ENCODE peak calls at places on chromosomes 4 and X, in eight cellular contexts. Z is OCI-LY7; J is brain microvascular endothelial cell; W is fibroblast of lung; L is CD4-positive, alpha-beta T cell; Q is CD8-positive, alpha-beta T cell; A is AG10803; V is lower lobe of right lung. F is an unnamed sample.

GRCh38 chrX:133660356-133660755 is 245.1 kb upstream of the GPC4 start:
- DNase-seq in L (no peak), V (no peak), Z (no peak), W (peak), J (no peak), A (peak), Q (no peak), F (no peak)

GRCh38 chrX:129957241-129958099 is 25.0 kb upstream of the BCORL1 start:
- DNase-seq in Q (no peak), J (no peak), V (peak), W (peak), A (peak), L (no peak), Z (peak), F (no peak)

GRCh38 chrX:118847676-118848075 is 24.1 kb downstream of the ZCCHC12 start:
- DNase-seq in L (no peak), Q (no peak), W (peak), J (peak), A (peak), V (no peak), Z (peak), F (no peak)

GRCh38 chr4:48699470-48699869 is 80.6 kb downstream of the FRYL start:
- DNase-seq in V (no peak), Q (no peak), J (peak), W (peak), L (no peak), Z (no peak), A (no peak), F (no peak)

GRCh38 chrX:1178580-1179057 is 33.8 kb downstream of the CRLF2 start:
- DNase-seq in W (no peak), A (peak), V (no peak), Z (no peak), Q (no peak), L (no peak), J (no peak), F (peak)

GRCh38 chr4:113837397-113837796 is 75.9 kb upstream of the CAMK2D start:
- DNase-seq in L (no peak), A (peak), W (peak), J (peak), Q (no peak), V (no peak), Z (peak), F (no peak)

GRCh38 chr4:84032372-84032771 is 466.7 kb downstream of the NKX6-1 start:
- DNase-seq in Q (no peak), L (no peak), J (no peak), W (no peak), A (no peak), Z (no peak), V (no peak), F (no peak)

GRCh38 chr4:25938251-25939186 is 24.5 kb downstream of the SMIM20 start:
- DNase-seq in V (no peak), W (peak), Q (no peak), A (peak), L (no peak), Z (no peak), J (peak), F (no peak)

GRCh38 chr4:182062936-182063335 is 180.3 kb upstream of the TENM3 start:
- DNase-seq in J (peak), Q (no peak), L (no peak), W (peak), Z (no peak), V (no peak), A (peak), F (no peak)

GRCh38 chr4:1415681-1415981 is 9.4 kb upstream of the NKX1-1 start:
- DNase-seq in Q (no peak), W (no peak), V (no peak), L (no peak), A (no peak), J (no peak), Z (no peak), F (peak)

GRCh38 chrX:103644125-103644524 is 15.3 kb downstream of the TCEAL1 start:
- DNase-seq in W (no peak), V (no peak), J (no peak), Q (no peak), L (no peak), Z (no peak), A (no peak), F (no peak)

GRCh38 chr4:7411896-7412585 is 22.7 kb downstream of the PSAPL1 start:
- DNase-seq in A (no peak), Z (no peak), L (no peak), Q (no peak), V (peak), J (no peak), W (no peak), F (no peak)

GRCh38 chrX:16445166-16445752 is 204.7 kb upstream of the S100G start:
- DNase-seq in A (no peak), L (peak), V (no peak), Q (peak), W (peak), J (peak), Z (peak), F (no peak)

GRCh38 chrX:49166914-49167739 is 4.6 kb downstream of the MAGIX start:
- DNase-seq in V (peak), W (peak), L (peak), A (peak), J (peak), Z (peak), Q (peak), F (no peak)

GRCh38 chr4:131426023-131426758 is 1722.9 kb upstream of the PCDH10 start:
- DNase-seq in A (no peak), Q (no peak), W (no peak), L (no peak), Z (no peak), V (no peak), J (no peak), F (no peak)

GRCh38 chr4:156939151-156939550 is 32.4 kb downstream of the PDGFC start:
- DNase-seq in Z (no peak), A (no peak), L (no peak), W (no peak), Q (no peak), V (no peak), J (no peak), F (no peak)

GRCh38 chrX:110436497-110436896 is 77.8 kb downstream of the RTL9 start:
- DNase-seq in V (no peak), J (no peak), L (no peak), A (no peak), Z (no peak), Q (no peak), W (no peak), F (no peak)

GRCh38 chrX:46317158-46317557 is 228.1 kb downstream of the ZNF674 start:
- DNase-seq in L (no peak), V (no peak), Q (no peak), W (no peak), Z (no peak), J (no peak), A (no peak), F (no peak)

GRCh38 chrX:64894454-64895038 is 81.7 kb downstream of the ZC4H2 start:
- DNase-seq in A (no peak), Q (no peak), W (no peak), J (no peak), Z (peak), L (peak), V (no peak), F (no peak)

GRCh38 chrX:9532349-9532748 is 67.5 kb downstream of the TBL1X start:
- DNase-seq in W (peak), Z (no peak), A (no peak), Q (no peak), J (peak), L (no peak), V (no peak), F (no peak)

GRCh38 chr4:183164963-183165362 is 65.9 kb downstream of the WWC2 start:
- DNase-seq in J (no peak), V (no peak), A (peak), Q (no peak), L (no peak), W (peak), Z (no peak), F (no peak)

GRCh38 chr4:67109276-67109675 is 436.0 kb downstream of the CENPC start:
- DNase-seq in Q (no peak), W (no peak), J (no peak), V (no peak), A (no peak), L (no peak), Z (no peak), F (no peak)

GRCh38 chr4:89111833-89112563 is 665 bp downstream of the TIGD2 start:
- DNase-seq in Q (no peak), W (peak), L (no peak), A (peak), Z (no peak), J (peak), V (no peak), F (no peak)

GRCh38 chrX:54530358-54530900 is 410 bp downstream of the GNL3L start:
- DNase-seq in Z (peak), W (no peak), A (peak), Q (no peak), V (no peak), L (peak), J (no peak), F (no peak)

GRCh38 chr4:168610911-168611530 is 114.2 kb downstream of the PALLD start:
- DNase-seq in L (no peak), V (no peak), J (no peak), Q (no peak), Z (no peak), W (peak), A (no peak), F (no peak)

GRCh38 chr4:125728568-125728967 is 413.8 kb downstream of the FAT4 start:
- DNase-seq in J (peak), Q (no peak), Z (no peak), A (peak), W (peak), L (no peak), V (no peak), F (no peak)

DNA sequence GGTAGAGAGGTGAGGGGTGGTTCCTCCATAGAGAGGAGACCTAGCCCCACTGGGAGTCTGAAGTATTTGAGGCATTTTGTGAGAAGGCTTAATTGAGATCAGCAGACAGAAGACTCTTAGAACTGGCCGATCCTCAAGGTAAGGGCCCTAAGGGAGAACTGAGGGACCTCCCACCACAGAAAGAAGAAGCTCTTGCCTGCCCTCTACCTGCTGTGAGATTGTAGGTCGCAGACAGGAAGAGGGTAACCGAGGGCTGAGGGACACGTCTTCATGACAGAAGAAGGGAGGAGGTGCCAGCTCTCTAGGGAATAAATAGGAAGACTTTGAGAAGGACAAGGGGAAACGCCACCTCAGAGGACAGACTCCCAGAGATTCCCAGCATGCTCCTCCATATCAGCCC is 24.1 kb upstream of the MAGEC1 start:
- DNase-seq in L (no peak), W (no peak), J (no peak), Z (no peak), A (no peak), V (no peak), Q (no peak), F (no peak)
- TF ChIP-seq CTCF in L (no peak), W (no peak), J (no peak), Z (no peak), A (no peak), V (no peak), Q (no peak), F (no peak)

DNA sequence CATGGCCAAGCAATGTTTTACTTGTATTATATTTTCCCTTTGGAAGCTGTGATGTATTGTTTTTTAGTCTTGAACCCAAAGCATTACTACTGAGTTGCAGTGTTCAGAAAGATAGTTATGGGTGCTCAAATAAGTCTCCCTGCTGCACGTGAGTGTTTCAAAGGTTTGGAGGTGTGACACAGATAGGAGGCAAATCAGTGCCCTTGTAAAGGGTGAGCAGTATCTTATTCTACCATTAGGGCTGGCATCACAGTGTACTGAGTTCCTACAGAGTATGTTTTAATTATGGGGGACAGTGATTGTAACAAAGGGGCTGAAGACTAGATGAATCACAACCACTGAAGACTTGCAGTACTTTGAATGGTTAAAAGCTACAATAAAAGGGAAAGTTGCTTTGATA is 38.3 kb downstream of the NOCT start:
- DNase-seq in W (no peak), V (no peak), A (no peak), Z (no peak), Q (no peak), J (no peak), L (no peak), F (no peak)
- TF ChIP-seq CTCF in W (no peak), V (no peak), A (no peak), Z (no peak), Q (no peak), J (no peak), L (no peak), F (no peak)

GRCh38 chrX:115958687-115959359 is 211.7 kb upstream of the AGTR2 start:
- DNase-seq in Z (no peak), J (no peak), Q (no peak), V (no peak), W (no peak), A (no peak), L (no peak), F (no peak)
- TF ChIP-seq CTCF in Z (no peak), J (no peak), Q (no peak), V (no peak), W (no peak), A (no peak), L (no peak), F (no peak)

DNA sequence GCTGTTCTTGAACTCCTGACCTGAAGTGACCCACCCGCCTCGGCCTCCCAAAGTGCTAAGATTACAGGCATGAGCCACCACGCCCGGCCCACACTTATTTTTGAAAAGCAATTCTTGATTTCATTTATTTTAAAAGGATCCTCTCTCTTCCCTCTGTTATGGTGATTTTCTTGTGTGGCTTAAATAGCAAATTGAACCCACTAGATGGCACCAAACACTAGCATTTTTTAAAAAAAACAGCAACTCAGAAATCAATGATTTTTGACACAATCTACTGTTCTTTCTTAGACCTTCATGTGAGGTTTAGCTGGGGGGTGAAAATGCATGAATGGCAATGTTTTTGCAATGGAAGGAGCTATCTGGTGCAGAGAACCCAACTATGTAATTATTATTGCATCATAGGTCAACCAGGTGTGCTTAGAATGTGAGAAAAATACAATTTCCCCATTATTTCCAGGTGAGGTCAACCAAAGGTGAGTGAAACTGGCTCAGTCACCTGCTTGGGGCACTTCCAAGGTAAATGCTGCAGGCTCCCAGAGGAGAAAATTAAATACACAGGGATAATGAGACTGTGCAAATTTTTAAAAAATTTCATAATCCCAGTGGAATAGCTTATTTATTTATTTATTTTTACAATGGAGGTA is 226.6 kb upstream of the PRKX start:
- DNase-seq in V (no peak), J (peak), L (no peak), Q (no peak), Z (peak), A (peak), W (peak), F (no peak)
- TF ChIP-seq CTCF in V (no peak), J (peak), L (peak), Q (peak), Z (peak), A (peak), W (peak), F (peak)

F was measured in mesothelial cell of epicardium.